ENCODE peak calls at places on chromosomes 16 and 17, in nine cellular contexts. One of them, this sample, is unnamed.
A peak's percentile ranks its signal among the peaks of the same experiment; 100 is the strongest.

GRCh38 chr16:56662357-56663354 is 4.9 kb downstream of the MT1F start:
- DNase-seq in pancreas: no peak
- DNase-seq in heart left ventricle: no peak
- DNase-seq in HCT116: no peak
- DNase-seq in brain microvascular endothelial cell: no peak
- DNase-seq in GM23338: peak; percentile 65
- DNase-seq in neural progenitor cell: no peak
- DNase-seq in cardiac fibroblast: no peak
- DNase-seq in upper lobe of right lung: no peak
- DNase-seq in this sample: no peak

GRCh38 chr17:79657861-79658810 is 47.3 kb upstream of the RBFOX3 start:
- DNase-seq in pancreas: no peak
- DNase-seq in heart left ventricle: no peak
- DNase-seq in HCT116: no peak
- DNase-seq in brain microvascular endothelial cell: no peak
- DNase-seq in GM23338: no peak
- DNase-seq in neural progenitor cell: no peak
- DNase-seq in cardiac fibroblast: no peak
- DNase-seq in upper lobe of right lung: peak; percentile 3
- DNase-seq in this sample: no peak

GRCh38 chr16:67169011-67169451 is 1.3 kb upstream of the NOL3 start:
- DNase-seq in pancreas: no peak
- DNase-seq in heart left ventricle: no peak
- DNase-seq in HCT116: no peak
- DNase-seq in brain microvascular endothelial cell: no peak
- DNase-seq in GM23338: peak; percentile 76
- DNase-seq in neural progenitor cell: no peak
- DNase-seq in cardiac fibroblast: no peak
- DNase-seq in upper lobe of right lung: no peak
- DNase-seq in this sample: no peak

GRCh38 chr17:7982171-7982570 is 20.2 kb upstream of the GUCY2D start:
- DNase-seq in pancreas: no peak
- DNase-seq in heart left ventricle: no peak
- DNase-seq in HCT116: no peak
- DNase-seq in brain microvascular endothelial cell: peak; percentile 57
- DNase-seq in GM23338: no peak
- DNase-seq in neural progenitor cell: no peak
- DNase-seq in cardiac fibroblast: peak; percentile 54
- DNase-seq in upper lobe of right lung: no peak
- DNase-seq in this sample: no peak

GRCh38 chr16:24568392-24568791 is 29.0 kb downstream of the RBBP6 start:
- DNase-seq in pancreas: no peak
- DNase-seq in heart left ventricle: no peak
- DNase-seq in HCT116: no peak
- DNase-seq in brain microvascular endothelial cell: no peak
- DNase-seq in GM23338: no peak
- DNase-seq in neural progenitor cell: no peak
- DNase-seq in cardiac fibroblast: peak; percentile 41
- DNase-seq in upper lobe of right lung: no peak
- DNase-seq in this sample: no peak

GRCh38 chr16:1991135-1991551 is 1.4 kb downstream of the SYNGR3 start:
- DNase-seq in pancreas: peak; percentile 45
- DNase-seq in heart left ventricle: no peak
- DNase-seq in HCT116: no peak
- DNase-seq in brain microvascular endothelial cell: no peak
- DNase-seq in GM23338: peak; percentile 57
- DNase-seq in neural progenitor cell: no peak
- DNase-seq in cardiac fibroblast: no peak
- DNase-seq in upper lobe of right lung: no peak
- DNase-seq in this sample: no peak

GRCh38 chr17:80888276-80889160 is 103.1 kb upstream of the CHMP6 start:
- DNase-seq in pancreas: peak; percentile 9
- DNase-seq in heart left ventricle: no peak
- DNase-seq in HCT116: no peak
- DNase-seq in brain microvascular endothelial cell: no peak
- DNase-seq in GM23338: no peak
- DNase-seq in neural progenitor cell: no peak
- DNase-seq in cardiac fibroblast: no peak
- DNase-seq in upper lobe of right lung: no peak
- DNase-seq in this sample: no peak

GRCh38 chr16:84068041-84068440 is 25.4 kb upstream of the SLC38A8 start:
- DNase-seq in pancreas: no peak
- DNase-seq in heart left ventricle: no peak
- DNase-seq in HCT116: no peak
- DNase-seq in brain microvascular endothelial cell: no peak
- DNase-seq in GM23338: no peak
- DNase-seq in neural progenitor cell: no peak
- DNase-seq in cardiac fibroblast: no peak
- DNase-seq in upper lobe of right lung: no peak
- DNase-seq in this sample: no peak

GRCh38 chr16:54286067-54286329 is 589 bp downstream of the IRX3 start:
- DNase-seq in pancreas: no peak
- DNase-seq in heart left ventricle: no peak
- DNase-seq in HCT116: no peak
- DNase-seq in brain microvascular endothelial cell: no peak
- DNase-seq in GM23338: no peak
- DNase-seq in neural progenitor cell: no peak
- DNase-seq in cardiac fibroblast: no peak
- DNase-seq in upper lobe of right lung: no peak
- DNase-seq in this sample: no peak

GRCh38 chr17:82871776-82872561 is 32.1 kb upstream of the ZNF750 start:
- DNase-seq in pancreas: no peak
- DNase-seq in heart left ventricle: no peak
- DNase-seq in HCT116: no peak
- DNase-seq in brain microvascular endothelial cell: no peak
- DNase-seq in GM23338: no peak
- DNase-seq in neural progenitor cell: no peak
- DNase-seq in cardiac fibroblast: no peak
- DNase-seq in upper lobe of right lung: no peak
- DNase-seq in this sample: no peak

GRCh38 chr16:88732172-88732960 is 26.1 kb downstream of the CTU2 start:
- DNase-seq in pancreas: no peak
- DNase-seq in heart left ventricle: no peak
- DNase-seq in HCT116: no peak
- DNase-seq in brain microvascular endothelial cell: no peak
- DNase-seq in GM23338: no peak
- DNase-seq in neural progenitor cell: no peak
- DNase-seq in cardiac fibroblast: no peak
- DNase-seq in upper lobe of right lung: no peak
- DNase-seq in this sample: no peak

GRCh38 chr16:77918792-77919707 is 103.3 kb upstream of the CLEC3A start:
- DNase-seq in pancreas: no peak
- DNase-seq in heart left ventricle: no peak
- DNase-seq in HCT116: no peak
- DNase-seq in brain microvascular endothelial cell: no peak
- DNase-seq in GM23338: no peak
- DNase-seq in neural progenitor cell: no peak
- DNase-seq in cardiac fibroblast: peak; percentile 19
- DNase-seq in upper lobe of right lung: no peak
- DNase-seq in this sample: peak; percentile 15

GRCh38 chr16:53282975-53283946 is 151.0 kb upstream of the RBL2 start:
- DNase-seq in pancreas: no peak
- DNase-seq in heart left ventricle: no peak
- DNase-seq in HCT116: peak; percentile 46
- DNase-seq in brain microvascular endothelial cell: no peak
- DNase-seq in GM23338: peak; percentile 75
- DNase-seq in neural progenitor cell: peak; percentile 54
- DNase-seq in cardiac fibroblast: peak; percentile 66
- DNase-seq in upper lobe of right lung: no peak
- DNase-seq in this sample: peak; percentile 18

GRCh38 chr17:9098242-9098641 is 76.9 kb downstream of the NTN1 start:
- DNase-seq in pancreas: no peak
- DNase-seq in heart left ventricle: no peak
- DNase-seq in HCT116: no peak
- DNase-seq in brain microvascular endothelial cell: no peak
- DNase-seq in GM23338: no peak
- DNase-seq in neural progenitor cell: no peak
- DNase-seq in cardiac fibroblast: no peak
- DNase-seq in upper lobe of right lung: no peak
- DNase-seq in this sample: no peak

DNA sequence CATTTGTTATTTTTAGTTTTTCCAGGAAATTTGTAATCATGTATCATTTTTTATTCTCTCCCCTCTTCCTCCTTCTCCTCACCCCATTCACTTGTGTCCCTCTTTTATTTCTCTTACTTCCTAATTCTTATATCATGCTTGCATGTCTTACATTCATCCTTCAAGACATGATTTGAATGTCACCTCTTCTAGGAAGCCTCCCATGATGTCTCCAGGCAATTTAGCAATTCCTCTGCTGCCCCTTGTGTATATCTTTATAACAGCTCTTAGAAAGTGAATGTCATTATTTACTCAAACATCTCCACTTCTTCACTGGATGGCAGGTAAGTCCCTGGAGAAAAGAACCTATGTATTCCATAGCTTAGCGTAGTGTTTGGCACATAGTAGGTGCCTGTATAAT is 7.8 kb downstream of the HNF1B start:
- DNase-seq in pancreas: no peak
- DNase-seq in heart left ventricle: no peak
- DNase-seq in HCT116: no peak
- DNase-seq in brain microvascular endothelial cell: no peak
- DNase-seq in GM23338: no peak
- DNase-seq in neural progenitor cell: no peak
- DNase-seq in cardiac fibroblast: no peak
- DNase-seq in upper lobe of right lung: no peak
- DNase-seq in this sample: no peak
- TF ChIP-seq CTCF in pancreas: no peak
- TF ChIP-seq CTCF in heart left ventricle: no peak
- TF ChIP-seq CTCF in HCT116: peak; percentile 56
- TF ChIP-seq CTCF in brain microvascular endothelial cell: peak; percentile 41
- TF ChIP-seq CTCF in GM23338: no peak
- TF ChIP-seq CTCF in neural progenitor cell: no peak
- TF ChIP-seq CTCF in cardiac fibroblast: no peak
- TF ChIP-seq CTCF in upper lobe of right lung: no peak
- TF ChIP-seq CTCF in this sample: peak; percentile 10

DNA sequence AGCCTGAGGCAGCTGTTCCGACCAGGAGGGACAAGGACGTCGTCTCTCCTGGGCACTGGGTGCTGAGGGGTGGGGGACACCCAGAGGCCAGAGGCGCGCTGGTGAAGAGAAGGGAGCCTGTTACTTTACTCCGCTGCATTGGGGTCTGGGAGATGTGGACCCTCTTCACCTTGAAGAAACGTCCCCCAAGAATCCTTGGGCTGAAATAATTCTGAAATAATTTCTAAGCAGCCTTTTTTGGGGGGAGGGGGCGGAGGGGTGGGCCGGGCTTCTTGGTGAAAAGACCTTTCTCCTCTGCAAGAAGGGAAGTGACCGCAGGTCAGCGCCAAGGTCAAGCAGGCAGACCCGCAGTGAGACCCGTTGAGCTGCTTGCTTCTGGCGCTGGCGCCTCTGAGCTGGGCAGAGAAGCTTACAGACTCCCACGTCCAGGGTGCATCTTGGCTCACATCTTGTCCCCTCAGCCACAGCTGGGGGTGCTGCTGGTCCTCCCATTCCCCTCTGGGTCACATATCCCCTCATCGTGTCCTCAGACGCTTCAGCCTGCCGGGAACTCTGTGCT is 1.1 kb downstream of the SYT17 start:
- DNase-seq in pancreas: peak; percentile 25
- DNase-seq in heart left ventricle: no peak
- DNase-seq in HCT116: no peak
- DNase-seq in brain microvascular endothelial cell: no peak
- DNase-seq in GM23338: peak; percentile 17
- DNase-seq in neural progenitor cell: no peak
- DNase-seq in cardiac fibroblast: no peak
- DNase-seq in upper lobe of right lung: no peak
- DNase-seq in this sample: no peak
- H3K4me3 ChIP-seq in pancreas: peak overlapping the region; percentile 59
- H3K4me3 ChIP-seq in heart left ventricle: peak overlapping the region; percentile 46
- H3K4me3 ChIP-seq in HCT116: peak overlapping the region; percentile 69
- H3K4me3 ChIP-seq in brain microvascular endothelial cell: no peak overlapping the region
- H3K4me3 ChIP-seq in GM23338: peak overlapping the region; percentile 89
- H3K4me3 ChIP-seq in neural progenitor cell: peak overlapping the region; percentile 78
- H3K4me3 ChIP-seq in cardiac fibroblast: no peak overlapping the region
- H3K4me3 ChIP-seq in upper lobe of right lung: peak overlapping the region; percentile 66
- H3K4me3 ChIP-seq in this sample: peak overlapping the region; percentile 43

GRCh38 chr17:74016504-74016903 is 187.0 kb upstream of the RPL38 start:
- DNase-seq in pancreas: no peak
- DNase-seq in heart left ventricle: no peak
- DNase-seq in HCT116: no peak
- DNase-seq in brain microvascular endothelial cell: no peak
- DNase-seq in GM23338: no peak
- DNase-seq in neural progenitor cell: peak; percentile 80
- DNase-seq in cardiac fibroblast: no peak
- DNase-seq in upper lobe of right lung: no peak
- DNase-seq in this sample: no peak
- TF ChIP-seq CTCF in pancreas: no peak
- TF ChIP-seq CTCF in heart left ventricle: no peak
- TF ChIP-seq CTCF in HCT116: no peak
- TF ChIP-seq CTCF in brain microvascular endothelial cell: no peak
- TF ChIP-seq CTCF in GM23338: no peak
- TF ChIP-seq CTCF in neural progenitor cell: no peak
- TF ChIP-seq CTCF in cardiac fibroblast: no peak
- TF ChIP-seq CTCF in upper lobe of right lung: no peak
- TF ChIP-seq CTCF in this sample: no peak

GRCh38 chr17:48597775-48598631 is 4.4 kb upstream of the HOXB5 start:
- DNase-seq in pancreas: no peak
- DNase-seq in heart left ventricle: no peak
- DNase-seq in HCT116: no peak
- DNase-seq in brain microvascular endothelial cell: no peak
- DNase-seq in GM23338: peak; percentile 65
- DNase-seq in neural progenitor cell: peak; percentile 50
- DNase-seq in cardiac fibroblast: no peak
- DNase-seq in upper lobe of right lung: no peak
- DNase-seq in this sample: no peak
- H3K4me3 ChIP-seq in pancreas: peak overlapping the region; percentile 28
- H3K4me3 ChIP-seq in heart left ventricle: peak overlapping the region; percentile 35
- H3K4me3 ChIP-seq in HCT116: no peak overlapping the region
- H3K4me3 ChIP-seq in brain microvascular endothelial cell: peak overlapping the region; percentile 51
- H3K4me3 ChIP-seq in GM23338: peak overlapping the region; percentile 38
- H3K4me3 ChIP-seq in neural progenitor cell: no peak overlapping the region
- H3K4me3 ChIP-seq in cardiac fibroblast: peak overlapping the region; percentile 41
- H3K4me3 ChIP-seq in upper lobe of right lung: peak overlapping the region; percentile 62
- H3K4me3 ChIP-seq in this sample: peak overlapping the region; percentile 44